ENCODE peak calls at places on chromosomes 5 and 9, in nine cellular contexts. K, X, W, Q, R, S, L, B and D are unnamed samples.

GRCh38 chr5:142817961-142818431 is 47.8 kb downstream of the ARHGAP26 start:
- DNase-seq in K (no peak), X (no peak), W (no peak), Q (no peak), R (no peak), S (no peak), L (no peak), B (no peak), D (no peak)

GRCh38 chr9:136868644-136869043 is 2.5 kb upstream of the EDF1 start:
- DNase-seq in K (no peak), X (no peak), W (no peak), Q (no peak), R (no peak), S (no peak), L (no peak), B (no peak), D (no peak)

GRCh38 chr9:124297553-124297905 is 39.8 kb downstream of the NEK6 start:
- DNase-seq in K (no peak), X (peak; percentile 83), W (peak; percentile 84), Q (peak; percentile 29), R (peak; percentile 63), S (peak; percentile 96), L (peak; percentile 76), B (peak; percentile 96), D (no peak)

GRCh38 chr9:38527507-38527906 is 92.9 kb downstream of the ANKRD18A start:
- DNase-seq in K (no peak), X (no peak), W (no peak), Q (no peak), R (no peak), S (no peak), L (no peak), B (no peak), D (no peak)

GRCh38 chr5:113375492-113376060 is 59.2 kb downstream of the TSSK1B start:
- DNase-seq in K (no peak), X (no peak), W (no peak), Q (no peak), R (no peak), S (no peak), L (no peak), B (no peak), D (no peak)

GRCh38 chr5:43485406-43485805 is 1.7 kb upstream of the TMEM267 start:
- DNase-seq in K (no peak), X (no peak), W (no peak), Q (no peak), R (no peak), S (peak; percentile 1), L (peak; percentile 84), B (no peak), D (no peak)

GRCh38 chr5:43646997-43647396 is 44.0 kb downstream of the NNT start:
- DNase-seq in K (no peak), X (no peak), W (no peak), Q (no peak), R (no peak), S (peak; percentile 57), L (no peak), B (no peak), D (no peak)

GRCh38 chr9:16553869-16554540 is 316.5 kb downstream of the BNC2 start:
- DNase-seq in K (no peak), X (no peak), W (no peak), Q (no peak), R (no peak), S (peak; percentile 44), L (no peak), B (no peak), D (no peak)

GRCh38 chr9:135335691-135336181 is 143.8 kb upstream of the PPP1R26 start:
- DNase-seq in K (no peak), X (no peak), W (peak; percentile 38), Q (peak; percentile 8), R (no peak), S (no peak), L (no peak), B (no peak), D (no peak)

GRCh38 chr9:107138261-107138992 is 144.7 kb upstream of the RAD23B start:
- DNase-seq in K (no peak), X (no peak), W (no peak), Q (no peak), R (no peak), S (no peak), L (no peak), B (no peak), D (no peak)

GRCh38 chr5:35162848-35163770 is 67.2 kb downstream of the PRLR start:
- DNase-seq in K (no peak), X (no peak), W (no peak), Q (no peak), R (no peak), S (no peak), L (no peak), B (no peak), D (no peak)

GRCh38 chr9:87518702-87519335 is 21.2 kb downstream of the DAPK1 start:
- DNase-seq in K (no peak), X (no peak), W (no peak), Q (no peak), R (peak; percentile 70), S (no peak), L (peak; percentile 9), B (no peak), D (no peak)

GRCh38 chr5:91556-92263 is at the start of gene PLEKHG4B:
- DNase-seq in K (no peak), X (no peak), W (no peak), Q (peak; percentile 91), R (no peak), S (no peak), L (no peak), B (no peak), D (peak; percentile 60)

GRCh38 chr9:136093331-136093986 is 1.6 kb downstream of the NACC2 start:
- DNase-seq in K (no peak), X (no peak), W (no peak), Q (no peak), R (peak; percentile 62), S (no peak), L (no peak), B (no peak), D (no peak)

GRCh38 chr9:135939351-135940265 is 21.6 kb downstream of the UBAC1 start:
- DNase-seq in K (no peak), X (no peak), W (no peak), Q (no peak), R (no peak), S (no peak), L (no peak), B (no peak), D (no peak)

DNA sequence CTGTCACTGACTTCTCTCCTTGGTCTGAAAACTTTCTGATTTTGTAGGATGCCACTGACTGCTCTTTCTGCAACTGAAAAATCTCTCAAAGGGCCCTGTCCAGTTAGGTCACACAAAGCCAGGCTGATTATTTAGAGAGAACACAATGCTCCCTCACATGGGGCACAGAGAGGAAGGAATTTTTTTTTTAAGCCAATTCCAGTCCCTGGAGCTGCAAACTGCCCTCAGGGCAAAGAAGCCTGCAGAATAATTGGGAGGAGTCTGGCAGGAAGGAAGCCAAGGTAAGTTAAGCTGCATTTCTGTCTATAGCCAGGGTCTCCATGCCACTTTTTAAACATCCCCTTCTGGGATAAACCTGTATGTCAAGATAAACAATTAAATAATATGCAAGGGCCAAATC is 305.5 kb downstream of the ZSWIM6 start:
- DNase-seq in K (no peak), X (no peak), W (no peak), Q (no peak), R (no peak), S (no peak), L (no peak), B (no peak), D (no peak)
- TF ChIP-seq CTCF in K (no peak), X (no peak), W (no peak), Q (no peak), R (no peak), S (no peak), L (no peak), B (no peak), D (no peak)

GRCh38 chr9:116115731-116116353 is 37.7 kb upstream of the PAPPA start:
- DNase-seq in K (no peak), X (no peak), W (no peak), Q (no peak), R (no peak), S (peak; percentile 78), L (no peak), B (no peak), D (no peak)

GRCh38 chr9:116116411-116116810 is 37.2 kb upstream of the PAPPA start:
- DNase-seq in K (no peak), X (no peak), W (no peak), Q (no peak), R (no peak), S (no peak), L (no peak), B (no peak), D (no peak)

GRCh38 chr9:116112236-116112635 is 41.4 kb upstream of the PAPPA start:
- DNase-seq in K (no peak), X (no peak), W (no peak), Q (no peak), R (no peak), S (peak; percentile 31), L (peak; percentile 45), B (peak; percentile 32), D (no peak)
- TF ChIP-seq CTCF in K (peak; percentile 10), X (no peak), W (no peak), Q (no peak), R (no peak), S (peak; percentile 36), L (peak; percentile 37), B (peak; percentile 26), D (no peak)

GRCh38 chr9:92728831-92729734 is 35.5 kb downstream of the BICD2 start:
- DNase-seq in K (peak; percentile 58), X (peak; percentile 51), W (peak; percentile 42), Q (no peak), R (peak; percentile 20), S (peak; percentile 20), L (no peak), B (no peak), D (peak; percentile 79)
- TF ChIP-seq CTCF in K (peak; percentile 68), X (no peak), W (no peak), Q (no peak), R (no peak), S (peak; percentile 54), L (peak; percentile 59), B (no peak), D (peak; percentile 52)

GRCh38 chr5:151058891-151059611 is 21.8 kb downstream of the TNIP1 start:
- DNase-seq in K (no peak), X (no peak), W (no peak), Q (no peak), R (no peak), S (no peak), L (no peak), B (no peak), D (no peak)
- TF ChIP-seq CTCF in K (peak; percentile 20), X (no peak), W (no peak), Q (no peak), R (no peak), S (no peak), L (no peak), B (no peak), D (peak; percentile 25)

DNA sequence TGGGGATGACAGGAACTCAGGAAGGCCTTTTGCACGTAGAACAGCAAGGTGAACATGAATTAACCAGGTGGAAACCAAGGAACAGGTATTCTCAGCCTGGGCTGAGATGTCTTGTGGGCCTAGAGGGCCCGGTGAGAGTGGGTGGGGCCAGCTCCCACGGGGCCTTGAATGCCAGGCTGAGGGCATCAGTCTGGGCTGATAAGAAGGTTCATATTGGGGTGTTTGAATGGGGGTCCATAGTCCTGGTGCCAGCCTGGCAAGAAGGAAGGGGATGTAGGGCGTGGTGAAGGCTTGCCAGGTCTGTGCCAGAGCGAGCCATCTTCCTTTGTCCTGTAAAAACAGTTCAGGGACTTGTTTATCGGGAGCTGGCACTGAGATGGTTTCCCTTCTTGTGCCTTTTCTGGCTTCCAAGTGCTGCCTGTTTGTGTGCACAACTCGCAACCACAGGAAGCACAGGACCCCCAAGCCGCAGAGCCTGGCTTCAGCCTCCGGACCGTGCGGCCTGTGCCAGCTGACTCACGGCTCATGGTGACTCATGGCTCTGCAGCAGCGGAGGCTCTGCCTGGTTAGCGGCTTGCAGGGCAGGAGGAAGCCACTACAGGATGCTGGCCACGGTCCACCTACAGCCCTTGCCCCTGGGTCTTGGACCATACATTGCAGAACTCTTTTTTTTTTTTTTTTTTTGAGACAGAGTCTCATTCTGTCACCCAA is 2.4 kb downstream of the CARD19 start:
- DNase-seq in K (peak; percentile 52), X (peak; percentile 97), W (peak; percentile 92), Q (no peak), R (peak; percentile 96), S (peak; percentile 98), L (peak; percentile 91), B (peak; percentile 98), D (no peak)
- TF ChIP-seq CTCF in K (no peak), X (no peak), W (no peak), Q (no peak), R (no peak), S (no peak), L (no peak), B (no peak), D (no peak)